ENCODE peak calls at places on chromosomes 7 and 10, in ten cellular contexts. X is transverse colon; U is tibial artery; D is GM12878; O is colonic mucosa; B is neural progenitor cell; N is heart right ventricle; G is adrenal gland; R is naive thymus-derived CD4-positive, alpha-beta T cell; S is tibial nerve. Z is an unnamed sample.

GRCh38 chr10:74194999-74195398 is 44.0 kb downstream of the ADK start:
- DNase-seq in G (no peak), U (no peak), S (no peak), B (no peak), R (no peak), D (no peak), N (no peak), O (no peak), X (no peak), Z (no peak)

GRCh38 chr10:121531076-121531829 is 67.0 kb downstream of the FGFR2 start:
- DNase-seq in O (no peak), X (no peak), G (no peak), N (no peak), S (peak; percentile 43), D (no peak), B (peak; percentile 42), R (no peak), U (no peak), Z (no peak)

GRCh38 chr7:30552330-30552729 is 42.3 kb upstream of the GARS1 start:
- DNase-seq in B (no peak), D (no peak), S (no peak), U (no peak), R (no peak), X (no peak), O (no peak), G (no peak), N (no peak), Z (no peak)

GRCh38 chr10:28291881-28292297 is 11.0 kb downstream of the MPP7 start:
- DNase-seq in X (no peak), S (no peak), U (no peak), D (no peak), B (no peak), R (no peak), G (peak; percentile 65), N (no peak), O (no peak), Z (no peak)

GRCh38 chr10:22481106-22481505 is 135.8 kb downstream of the SPAG6 start:
- DNase-seq in U (no peak), X (no peak), G (no peak), S (no peak), R (no peak), B (no peak), D (no peak), N (no peak), O (no peak), Z (no peak)

GRCh38 chr10:118835682-118836326 is 81.0 kb upstream of the CACUL1 start:
- DNase-seq in G (peak; percentile 36), S (no peak), O (peak; percentile 57), U (no peak), B (no peak), X (peak; percentile 67), R (no peak), N (no peak), D (no peak), Z (peak; percentile 67)

GRCh38 chr10:110067960-110068770 is 60.4 kb downstream of the ADD3 start:
- DNase-seq in S (peak; percentile 25), O (peak; percentile 35), N (peak; percentile 32), D (no peak), X (no peak), U (no peak), G (peak; percentile 23), B (peak; percentile 26), R (peak; percentile 49), Z (no peak)

GRCh38 chr7:127809285-127809702 is 157.3 kb downstream of the SND1 start:
- DNase-seq in O (no peak), N (no peak), G (peak; percentile 69), X (no peak), S (no peak), D (no peak), R (no peak), U (no peak), B (peak; percentile 6), Z (no peak)

GRCh38 chr10:133124357-133125211 is 35.4 kb upstream of the KNDC1 start:
- DNase-seq in X (peak; percentile 8), S (no peak), N (no peak), B (peak; percentile 77), R (no peak), O (no peak), G (peak; percentile 46), D (no peak), U (no peak), Z (peak; percentile 77)

GRCh38 chr7:113199841-113200240 is 81.5 kb upstream of the SMIM30 start:
- DNase-seq in O (no peak), X (no peak), U (no peak), B (no peak), G (no peak), R (no peak), N (no peak), D (no peak), S (no peak), Z (no peak)

GRCh38 chr7:20330797-20331230 is at the start of gene ITGB8:
- DNase-seq in D (no peak), B (no peak), U (peak; percentile 33), G (peak; percentile 35), O (peak; percentile 56), S (no peak), R (no peak), X (no peak), N (no peak), Z (no peak)

GRCh38 chr10:93445097-93445960 is 36.8 kb downstream of the MYOF start:
- DNase-seq in G (peak; percentile 84), R (no peak), X (peak; percentile 89), U (peak; percentile 98), O (peak; percentile 95), D (no peak), B (peak; percentile 97), N (peak; percentile 86), S (peak; percentile 92), Z (peak; percentile 97)

GRCh38 chr7:28986723-28987122 is 28.6 kb upstream of the TRIL start:
- DNase-seq in X (no peak), R (no peak), D (no peak), O (no peak), U (no peak), S (peak; percentile 43), G (no peak), B (no peak), N (no peak), Z (no peak)

GRCh38 chr10:133087679-133088523 is at the start of gene ADGRA1:
- DNase-seq in D (no peak), O (no peak), R (no peak), X (no peak), N (no peak), U (no peak), G (no peak), S (no peak), B (peak; percentile 87), Z (no peak)

DNA sequence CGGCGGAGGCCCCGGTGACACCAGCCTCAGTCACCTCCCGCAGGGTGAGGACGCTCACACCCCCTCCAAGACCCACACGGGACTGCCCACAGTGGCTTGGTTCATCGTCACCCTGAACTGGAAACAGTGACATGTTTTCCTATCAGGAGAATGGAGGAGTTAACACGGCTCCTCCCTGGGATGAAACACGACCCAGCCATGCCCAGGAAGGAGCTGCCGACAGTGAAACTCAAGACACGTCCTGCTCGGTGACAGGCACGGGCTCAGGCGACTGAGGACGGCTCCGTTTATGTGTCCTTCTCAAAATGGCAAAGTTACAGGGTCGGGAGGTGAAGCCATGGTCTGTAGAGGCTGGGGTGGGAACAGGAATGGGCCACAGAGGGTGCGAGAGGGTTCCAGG is 272.5 kb downstream of the ADARB2 start:
- DNase-seq in G (no peak), D (no peak), U (no peak), R (no peak), O (no peak), B (no peak), S (no peak), N (no peak), X (no peak), Z (no peak)
- H3K4me3 ChIP-seq in G (no peak overlapping the region), D (peak overlapping the region; percentile 54), U (no peak overlapping the region), R (no peak overlapping the region), O (no peak overlapping the region), B (no peak overlapping the region), S (no peak overlapping the region), N (no peak overlapping the region), X (no peak overlapping the region), Z (no peak overlapping the region)

GRCh38 chr10:112794201-112794600 is 155.8 kb upstream of the TCF7L2 start:
- DNase-seq in N (no peak), D (no peak), R (no peak), U (no peak), O (no peak), S (no peak), B (no peak), G (no peak), X (no peak), Z (no peak)

GRCh38 chr10:112793197-112793921 is 156.7 kb upstream of the TCF7L2 start:
- DNase-seq in R (no peak), O (peak; percentile 72), B (no peak), U (no peak), X (peak; percentile 64), N (no peak), D (no peak), G (no peak), S (no peak), Z (no peak)

GRCh38 chr10:112791447-112791846 is 158.6 kb upstream of the TCF7L2 start:
- DNase-seq in R (no peak), U (no peak), O (peak; percentile 11), B (no peak), X (no peak), N (no peak), G (no peak), D (no peak), S (no peak), Z (no peak)

GRCh38 chr10:112790921-112791320 is 159.1 kb upstream of the TCF7L2 start:
- DNase-seq in N (no peak), R (no peak), X (no peak), D (no peak), B (no peak), S (no peak), O (peak; percentile 18), G (no peak), U (no peak), Z (no peak)

GRCh38 chr10:112792487-112793196 is 157.4 kb upstream of the TCF7L2 start:
- DNase-seq in O (peak; percentile 67), R (no peak), X (peak; percentile 70), N (peak; percentile 29), S (peak; percentile 49), U (peak; percentile 87), B (peak; percentile 58), G (no peak), D (no peak), Z (no peak)
- H3K27ac ChIP-seq in O (peak overlapping the region; percentile 82), R (no peak overlapping the region), X (peak overlapping the region; percentile 74), N (peak overlapping the region; percentile 4), S (peak overlapping the region; percentile 13), U (peak overlapping the region; percentile 71), B (no peak overlapping the region), G (peak overlapping the region; percentile 19), D (no peak overlapping the region), Z (no peak overlapping the region)

GRCh38 chr10:51658075-51658474 is 41.3 kb downstream of the CSTF2T start:
- DNase-seq in U (no peak), B (peak; percentile 3), S (no peak), N (no peak), D (no peak), R (no peak), G (no peak), O (no peak), X (no peak), Z (no peak)
- H3K4me3 ChIP-seq in U (no peak overlapping the region), B (no peak overlapping the region), S (no peak overlapping the region), N (no peak overlapping the region), D (no peak overlapping the region), R (no peak overlapping the region), G (no peak overlapping the region), O (no peak overlapping the region), X (no peak overlapping the region), Z (no peak overlapping the region)

DNA sequence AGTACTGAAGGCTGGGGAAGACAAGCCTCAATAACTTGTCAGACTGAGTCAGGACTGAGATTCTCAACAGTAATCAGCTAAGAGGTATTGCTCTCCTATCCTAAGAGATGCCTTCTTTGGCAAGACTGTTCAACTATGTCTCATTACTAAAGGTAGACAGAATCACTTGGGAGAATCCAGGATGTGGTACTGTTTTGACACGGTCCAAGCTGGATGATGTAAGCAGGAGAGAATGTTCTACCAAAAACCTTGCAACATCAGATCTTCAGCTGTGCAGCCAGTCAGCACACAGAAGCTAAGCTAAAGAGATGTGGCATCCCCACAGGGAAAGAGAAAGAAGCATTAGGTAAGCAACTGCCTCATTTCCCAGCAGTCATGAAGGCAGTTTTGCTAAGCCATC is 391.4 kb downstream of the NRG3 start:
- DNase-seq in G (no peak), B (no peak), D (no peak), X (no peak), O (no peak), N (no peak), U (no peak), R (no peak), S (no peak), Z (no peak)
- H3K27ac ChIP-seq in G (no peak overlapping the region), B (no peak overlapping the region), D (no peak overlapping the region), X (no peak overlapping the region), O (no peak overlapping the region), N (no peak overlapping the region), U (no peak overlapping the region), R (no peak overlapping the region), S (no peak overlapping the region), Z (no peak overlapping the region)

Z was measured in pancreas.